ENCODE peak calls at places on chromosome 22, in seven cellular contexts. U, I, M, C, S, Y and H are unnamed samples.

GRCh38 chr22:39312410-39312809 is 7.0 kb downstream of the RPL3 start:
- DNase-seq in U (no peak), I (no peak), M (no peak), C (no peak), S (peak), Y (no peak), H (no peak)

GRCh38 chr22:24091551-24092420 is 80.7 kb downstream of the CABIN1 start:
- DNase-seq in U (no peak), I (no peak), M (no peak), C (no peak), S (no peak), Y (no peak), H (no peak)

GRCh38 chr22:36977947-36978660 is 41.1 kb downstream of the TST start:
- DNase-seq in U (peak), I (peak), M (peak), C (peak), S (peak), Y (peak), H (peak)

GRCh38 chr22:20312396-20313191 is 7.3 kb downstream of the DGCR6L start:
- DNase-seq in U (no peak), I (no peak), M (no peak), C (no peak), S (no peak), Y (no peak), H (no peak)

GRCh38 chr22:49307071-49307830 is 520.4 kb downstream of the BRD1 start:
- DNase-seq in U (no peak), I (no peak), M (no peak), C (no peak), S (no peak), Y (no peak), H (no peak)

GRCh38 chr22:35394011-35394312 is 6.0 kb upstream of the MCM5 start:
- DNase-seq in U (no peak), I (no peak), M (no peak), C (no peak), S (no peak), Y (no peak), H (no peak)

GRCh38 chr22:50599816-50600454 is 658 bp upstream of the MAPK8IP2 start:
- DNase-seq in U (peak), I (peak), M (no peak), C (no peak), S (peak), Y (no peak), H (peak)

GRCh38 chr22:25942989-25943411 is 201.0 kb downstream of the MYO18B start:
- DNase-seq in U (no peak), I (no peak), M (peak), C (peak), S (no peak), Y (no peak), H (no peak)

GRCh38 chr22:20324139-20324516 is 4.3 kb upstream of the DGCR6L start:
- DNase-seq in U (no peak), I (no peak), M (no peak), C (no peak), S (no peak), Y (no peak), H (no peak)

GRCh38 chr22:47837703-47838102 is 1075.3 kb downstream of the TBC1D22A start:
- DNase-seq in U (no peak), I (no peak), M (no peak), C (peak), S (peak), Y (no peak), H (no peak)

GRCh38 chr22:38316340-38317236 is 645 bp downstream of the CSNK1E start:
- DNase-seq in U (peak), I (no peak), M (peak), C (no peak), S (peak), Y (no peak), H (peak)

GRCh38 chr22:38290347-38290746 is 17.5 kb upstream of the TMEM184B start:
- DNase-seq in U (no peak), I (no peak), M (no peak), C (no peak), S (no peak), Y (no peak), H (no peak)

GRCh38 chr22:31075961-31076360 is 5.2 kb upstream of the SMTN start:
- DNase-seq in U (no peak), I (no peak), M (no peak), C (no peak), S (no peak), Y (no peak), H (no peak)

GRCh38 chr22:29587938-29588699 is 7.2 kb upstream of the NIPSNAP1 start:
- DNase-seq in U (no peak), I (no peak), M (no peak), C (no peak), S (peak), Y (no peak), H (no peak)

GRCh38 chr22:33882991-33883390 is 37.3 kb downstream of the LARGE1 start:
- DNase-seq in U (no peak), I (no peak), M (no peak), C (no peak), S (no peak), Y (no peak), H (no peak)

GRCh38 chr22:49015993-49016908 is 811.4 kb downstream of the BRD1 start:
- DNase-seq in U (no peak), I (no peak), M (no peak), C (no peak), S (no peak), Y (no peak), H (no peak)

GRCh38 chr22:43823353-43823908 is 11.3 kb upstream of the EFCAB6 start:
- DNase-seq in U (no peak), I (no peak), M (peak), C (peak), S (no peak), Y (no peak), H (no peak)

GRCh38 chr22:50268655-50269113 is 1.5 kb downstream of the MAPK11 start:
- DNase-seq in U (no peak), I (no peak), M (peak), C (peak), S (peak), Y (no peak), H (no peak)

GRCh38 chr22:42065408-42066132 is 5.0 kb downstream of the NAGA start:
- DNase-seq in U (no peak), I (no peak), M (no peak), C (no peak), S (no peak), Y (no peak), H (no peak)

GRCh38 chr22:42686756-42687491 is 33.7 kb downstream of the A4GALT start:
- DNase-seq in U (no peak), I (no peak), M (no peak), C (no peak), S (no peak), Y (no peak), H (no peak)